ENCODE peak calls at places on chromosomes 5 and 9, in ten cellular contexts. R, M, A, Z, G, N, X, Y, F and J are unnamed samples.

GRCh38 chr5:81696418-81697397 is 54.2 kb downstream of the SSBP2 start:
- DNase-seq in R (no peak), M (no peak), A (no peak), Z (no peak), G (no peak), N (no peak), X (no peak), Y (no peak), F (no peak), J (no peak)

GRCh38 chr5:141003791-141004601 is 37.7 kb downstream of the PCDHAC2 start:
- DNase-seq in R (peak; percentile 13), M (peak; percentile 79), A (no peak), Z (peak; percentile 81), G (peak; percentile 83), N (no peak), X (no peak), Y (peak; percentile 22), F (no peak), J (no peak)

GRCh38 chr9:115614326-115614725 is 496.4 kb upstream of the TNC start:
- DNase-seq in R (no peak), M (no peak), A (no peak), Z (no peak), G (no peak), N (no peak), X (no peak), Y (no peak), F (no peak), J (no peak)

GRCh38 chr5:139660916-139661814 is 13.0 kb downstream of the CXXC5 start:
- DNase-seq in R (no peak), M (no peak), A (peak; percentile 78), Z (no peak), G (peak; percentile 90), N (no peak), X (no peak), Y (peak; percentile 83), F (no peak), J (peak; percentile 92)

GRCh38 chr5:3349704-3350565 is 245.7 kb upstream of the IRX1 start:
- DNase-seq in R (no peak), M (no peak), A (no peak), Z (no peak), G (no peak), N (no peak), X (no peak), Y (no peak), F (no peak), J (no peak)

GRCh38 chr5:107253246-107253645 is 417.5 kb downstream of the EFNA5 start:
- DNase-seq in R (no peak), M (no peak), A (no peak), Z (no peak), G (no peak), N (no peak), X (no peak), Y (peak; percentile 16), F (no peak), J (no peak)

GRCh38 chr9:69120380-69121154 is 53.5 kb upstream of the TJP2 start:
- DNase-seq in R (no peak), M (peak; percentile 33), A (no peak), Z (peak; percentile 78), G (peak; percentile 96), N (peak; percentile 59), X (no peak), Y (peak; percentile 21), F (no peak), J (peak; percentile 41)

GRCh38 chr5:66958984-66959641 is 237.5 kb downstream of the CD180 start:
- DNase-seq in R (peak; percentile 77), M (no peak), A (peak; percentile 49), Z (peak; percentile 15), G (peak; percentile 8), N (no peak), X (no peak), Y (peak; percentile 20), F (no peak), J (no peak)

GRCh38 chr5:133235696-133236426 is 184.0 kb downstream of the HSPA4 start:
- DNase-seq in R (no peak), M (no peak), A (no peak), Z (no peak), G (no peak), N (no peak), X (no peak), Y (peak; percentile 66), F (no peak), J (no peak)

GRCh38 chr9:112569186-112569585 is 82.6 kb downstream of the KIAA1958 start:
- DNase-seq in R (no peak), M (no peak), A (no peak), Z (no peak), G (no peak), N (no peak), X (no peak), Y (no peak), F (no peak), J (no peak)

GRCh38 chr9:108612510-108612909 is 243.3 kb downstream of the ACTL7B start:
- DNase-seq in R (no peak), M (no peak), A (no peak), Z (no peak), G (no peak), N (no peak), X (no peak), Y (no peak), F (no peak), J (no peak)

GRCh38 chr5:100818340-100818739 is 84.7 kb downstream of the ST8SIA4 start:
- DNase-seq in R (no peak), M (no peak), A (no peak), Z (no peak), G (no peak), N (no peak), X (no peak), Y (no peak), F (no peak), J (no peak)

GRCh38 chr5:396715-397032 is 46.3 kb upstream of the EXOC3 start:
- DNase-seq in R (no peak), M (no peak), A (no peak), Z (no peak), G (no peak), N (no peak), X (no peak), Y (no peak), F (no peak), J (no peak)

GRCh38 chr5:65030056-65030455 is 261.3 kb downstream of the CWC27 start:
- DNase-seq in R (no peak), M (no peak), A (no peak), Z (no peak), G (no peak), N (no peak), X (no peak), Y (no peak), F (no peak), J (no peak)

GRCh38 chr5:28576022-28576421 is 1537.6 kb upstream of the CDH9 start:
- DNase-seq in R (peak; percentile 15), M (no peak), A (no peak), Z (no peak), G (no peak), N (no peak), X (no peak), Y (peak; percentile 1), F (no peak), J (no peak)

GRCh38 chr9:95189230-95190098 is 128.0 kb downstream of the FANCC start:
- DNase-seq in R (no peak), M (no peak), A (peak; percentile 84), Z (no peak), G (no peak), N (peak; percentile 31), X (no peak), Y (peak; percentile 95), F (no peak), J (no peak)

GRCh38 chr5:62139741-62140140 is 166.3 kb upstream of the KIF2A start:
- DNase-seq in R (no peak), M (no peak), A (no peak), Z (no peak), G (no peak), N (no peak), X (no peak), Y (no peak), F (no peak), J (no peak)

GRCh38 chr9:37002036-37002412 is 32.0 kb downstream of the PAX5 start:
- DNase-seq in R (no peak), M (no peak), A (no peak), Z (no peak), G (no peak), N (no peak), X (no peak), Y (no peak), F (no peak), J (no peak)